ENCODE peak calls at places on chromosomes 3 and 15, in nine cellular contexts. S is HepG2, U is K562, I is body of pancreas, B is A549, T is gastrocnemius medialis, R is heart left ventricle, M is IMR-90, K is right lobe of liver. Q is an unnamed sample.

GRCh38 chr3:157429703-157430102 is 6.9 kb upstream of the PTX3 start:
- ATAC-seq in S (no peak), U (no peak), I (no peak), B (no peak), T (no peak), R (no peak), M (peak), K (no peak), Q (no peak)

GRCh38 chr3:100057716-100058575 is 56.4 kb downstream of the FILIP1L start:
- ATAC-seq in S (peak), U (no peak), I (no peak), B (no peak), T (peak), R (peak), M (peak), K (peak), Q (no peak)

GRCh38 chr15:68433551-68433950 is 1.6 kb upstream of the ITGA11 start:
- ATAC-seq in S (no peak), U (no peak), I (no peak), B (no peak), T (no peak), R (no peak), M (no peak), K (no peak), Q (no peak)

GRCh38 chr3:81425198-81425868 is 336.1 kb downstream of the GBE1 start:
- ATAC-seq in S (no peak), U (no peak), I (no peak), B (no peak), T (no peak), R (no peak), M (no peak), K (no peak), Q (no peak)

GRCh38 chr15:72034859-72035650 is 82.9 kb downstream of the MYO9A start:
- ATAC-seq in S (no peak), U (no peak), I (no peak), B (no peak), T (no peak), R (no peak), M (peak), K (no peak), Q (no peak)

GRCh38 chr15:42449770-42450433 is 41.0 kb downstream of the ZNF106 start:
- ATAC-seq in S (no peak), U (no peak), I (no peak), B (no peak), T (peak), R (peak), M (no peak), K (no peak), Q (no peak)

GRCh38 chr3:171991166-171991565 is 48.2 kb upstream of the FNDC3B start:
- ATAC-seq in S (peak), U (no peak), I (no peak), B (no peak), T (no peak), R (no peak), M (no peak), K (no peak), Q (no peak)

GRCh38 chr15:93485438-93485837 is 396.4 kb upstream of the RGMA start:
- ATAC-seq in S (no peak), U (no peak), I (no peak), B (no peak), T (no peak), R (peak), M (no peak), K (no peak), Q (no peak)

GRCh38 chr3:61236556-61236955 is 14.7 kb downstream of the FHIT start:
- ATAC-seq in S (no peak), U (peak), I (no peak), B (no peak), T (no peak), R (peak), M (no peak), K (peak), Q (no peak)

GRCh38 chr3:10745392-10745791 is 70.6 kb upstream of the SLC6A11 start:
- ATAC-seq in S (no peak), U (no peak), I (no peak), B (no peak), T (no peak), R (no peak), M (no peak), K (no peak), Q (no peak)

GRCh38 chr15:66472176-66472999 is 25.2 kb downstream of the SNAPC5 start:
- ATAC-seq in S (peak), U (no peak), I (peak), B (no peak), T (no peak), R (peak), M (peak), K (no peak), Q (no peak)

GRCh38 chr3:48918388-48919214 is at the start of gene ARIH2:
- ATAC-seq in S (peak), U (peak), I (peak), B (peak), T (peak), R (peak), M (peak), K (peak), Q (peak)

GRCh38 chr3:48915296-48915695 is 3.3 kb upstream of the ARIH2 start:
- ATAC-seq in S (no peak), U (no peak), I (no peak), B (no peak), T (no peak), R (no peak), M (no peak), K (no peak), Q (no peak)

GRCh38 chr3:48919215-48920138 is 835 bp downstream of the ARIH2 start:
- ATAC-seq in S (peak), U (peak), I (peak), B (peak), T (peak), R (peak), M (peak), K (peak), Q (peak)
- TF ChIP-seq POLR2A in S (peak), U (peak), I (no peak), B (no peak), T (no peak), R (no peak), M (peak), K (no peak), Q (no peak)

GRCh38 chr15:45481151-45481550 is 41.4 kb downstream of the SLC30A4 start:
- ATAC-seq in S (no peak), U (no peak), I (no peak), B (no peak), T (no peak), R (no peak), M (no peak), K (no peak), Q (no peak)
- TF ChIP-seq POLR2A in S (no peak), U (no peak), I (no peak), B (no peak), T (no peak), R (no peak), M (no peak), K (no peak), Q (no peak)

DNA sequence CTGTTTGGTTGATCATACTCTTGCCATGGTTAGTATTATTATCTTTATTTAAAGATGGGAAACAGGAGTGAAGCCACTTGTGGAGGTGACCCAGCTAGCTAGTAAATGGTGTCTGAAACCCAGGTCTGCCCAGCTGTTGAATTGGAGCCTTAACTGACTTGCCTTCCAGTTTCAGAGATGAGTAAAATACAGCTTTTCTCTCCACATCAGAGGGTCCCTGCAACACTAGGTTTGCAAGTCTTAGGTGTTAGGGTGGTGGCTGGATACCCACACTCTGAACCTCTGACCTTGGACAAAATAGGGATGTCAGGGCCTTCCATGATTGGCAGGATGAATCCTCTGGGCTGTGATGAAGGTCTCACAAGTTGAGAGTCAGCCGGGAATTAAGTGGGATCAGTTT is 4.1 kb downstream of the FLNB start:
- ATAC-seq in S (no peak), U (no peak), I (no peak), B (no peak), T (no peak), R (no peak), M (no peak), K (no peak), Q (no peak)
- TF ChIP-seq POLR2A in S (no peak), U (no peak), I (no peak), B (no peak), T (no peak), R (no peak), M (no peak), K (no peak), Q (no peak)

GRCh38 chr3:139354661-139355060 is 10.8 kb downstream of the MRPS22 start:
- ATAC-seq in S (no peak), U (peak), I (peak), B (no peak), T (no peak), R (no peak), M (no peak), K (no peak), Q (no peak)
- TF ChIP-seq POLR2A in S (no peak), U (peak), I (no peak), B (no peak), T (no peak), R (no peak), M (no peak), K (no peak), Q (no peak)

GRCh38 chr3:189941679-189942078 is 179.0 kb downstream of the P3H2 start:
- ATAC-seq in S (peak), U (no peak), I (peak), B (peak), T (no peak), R (no peak), M (no peak), K (peak), Q (no peak)

GRCh38 chr3:189947068-189947467 is 173.6 kb downstream of the P3H2 start:
- ATAC-seq in S (no peak), U (no peak), I (no peak), B (no peak), T (no peak), R (no peak), M (no peak), K (no peak), Q (no peak)

GRCh38 chr3:189945935-189946709 is 174.6 kb downstream of the P3H2 start:
- ATAC-seq in S (no peak), U (no peak), I (no peak), B (no peak), T (no peak), R (no peak), M (no peak), K (no peak), Q (no peak)

GRCh38 chr3:189942948-189943347 is 177.7 kb downstream of the P3H2 start:
- ATAC-seq in S (no peak), U (no peak), I (no peak), B (no peak), T (no peak), R (no peak), M (no peak), K (no peak), Q (no peak)

DNA sequence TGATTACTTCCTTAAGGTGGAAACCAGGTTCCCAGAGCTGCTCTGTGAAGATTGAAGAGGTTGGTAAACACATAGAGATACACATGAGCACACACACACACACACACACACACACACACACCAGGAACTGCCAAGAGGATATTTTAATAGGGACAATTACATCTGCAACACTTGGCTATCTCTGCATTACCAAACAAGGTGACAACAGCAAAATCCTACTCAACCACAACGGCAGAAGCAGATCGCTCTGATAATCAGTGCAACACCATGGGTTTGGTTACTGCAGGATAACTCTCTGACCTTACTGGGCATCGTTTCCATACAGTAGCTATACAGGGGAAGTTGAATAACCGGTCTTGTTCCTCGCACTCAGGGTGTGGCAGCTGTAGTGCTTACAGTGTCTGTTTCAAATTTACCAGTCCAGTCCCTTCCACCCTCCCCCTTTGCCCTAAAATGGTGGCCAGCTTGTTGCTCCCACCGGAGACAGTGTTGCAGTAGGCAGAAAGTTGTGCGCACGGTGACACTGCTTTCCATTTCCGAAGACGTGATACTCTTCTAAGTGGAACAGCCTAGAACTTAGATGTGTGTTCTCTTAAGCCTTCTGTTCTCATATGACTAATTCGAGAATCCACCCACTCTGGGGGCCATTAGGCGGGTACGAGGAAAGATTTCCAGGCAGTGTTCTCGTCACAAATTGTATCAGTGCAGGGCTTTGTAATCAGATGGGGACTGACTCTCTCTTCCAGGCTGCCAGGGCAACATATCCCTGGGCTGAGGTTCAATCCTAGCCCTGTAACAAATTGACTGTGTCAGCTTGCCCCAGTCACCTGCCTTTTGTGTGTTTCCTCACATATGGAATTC is 176.2 kb downstream of the P3H2 start:
- ATAC-seq in S (no peak), U (no peak), I (no peak), B (no peak), T (no peak), R (no peak), M (no peak), K (no peak), Q (no peak)
- TF ChIP-seq POLR2A in S (no peak), U (no peak), I (no peak), B (no peak), T (no peak), R (no peak), M (no peak), K (no peak), Q (no peak)

DNA sequence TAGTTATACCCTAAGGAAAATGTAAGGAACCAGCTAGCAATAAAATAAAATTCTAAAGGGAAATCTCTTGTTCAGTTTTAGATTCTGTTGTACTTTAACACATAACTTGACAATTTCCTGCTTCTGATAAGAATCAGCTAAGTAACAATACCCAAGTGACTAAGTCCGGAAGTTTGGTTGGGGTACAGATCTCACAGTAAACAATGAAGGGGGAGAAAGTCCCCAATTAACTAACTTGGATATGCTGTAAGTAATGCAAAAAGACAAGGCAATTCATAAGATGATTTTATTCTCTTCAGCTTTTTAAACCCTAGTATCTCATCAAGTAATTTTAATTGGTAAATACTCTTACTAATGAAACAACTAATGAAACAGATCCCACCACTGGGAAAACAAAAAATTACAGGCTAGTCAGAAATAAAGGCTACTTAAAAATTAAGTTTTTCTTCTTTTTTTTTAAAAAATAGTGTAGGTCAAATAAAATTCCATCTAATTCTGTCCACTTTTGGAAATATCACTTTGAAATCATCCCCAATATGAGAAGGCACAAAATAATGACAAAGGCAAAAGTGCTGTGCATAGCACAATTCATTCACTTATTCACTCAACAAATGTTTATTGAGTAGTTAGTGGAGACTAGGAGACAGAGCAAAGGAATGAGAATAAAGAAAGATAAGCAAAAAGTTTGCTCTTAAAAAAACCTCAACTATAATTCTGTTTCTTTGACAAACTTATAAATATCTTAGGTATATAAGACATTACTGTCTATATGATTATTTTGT is 37.8 kb upstream of the IL20RB start:
- ATAC-seq in S (no peak), U (no peak), I (no peak), B (no peak), T (peak), R (no peak), M (no peak), K (peak), Q (no peak)
- TF ChIP-seq POLR2A in S (no peak), U (no peak), I (no peak), B (no peak), T (no peak), R (no peak), M (no peak), K (no peak), Q (no peak)

Q was measured in gastroesophageal sphincter.